ENCODE peak calls at places on chromosomes 5 and 9, in seven cellular contexts. One of them, this sample, is unnamed.

GRCh38 chr5:132219289-132219970 is 8.2 kb downstream of the P4HA2 start:
- DNase-seq in activated naive CD4-positive, alpha-beta T cell treated with anti-CD3 and anti-CD28 coated beads for 36 hours: no peak
- DNase-seq in stimulated activated CD4-positive, alpha-beta T cell treated with anti-CD3 and anti-CD28 coated beads, Interleukin-1b, Interleukin-23, amount 100 ng/mL, for 4 hours: no peak
- DNase-seq in lower leg skin: no peak
- DNase-seq in NCI-H1105 treated with DMSO at 0.1 percent for 48 hours: no peak
- DNase-seq in NCI-H774: no peak
- DNase-seq in C1 segment of cervical spinal cord: no peak
- DNase-seq in this sample: peak

GRCh38 chr9:36874261-36874660 is 159.8 kb downstream of the PAX5 start:
- DNase-seq in activated naive CD4-positive, alpha-beta T cell treated with anti-CD3 and anti-CD28 coated beads for 36 hours: no peak
- DNase-seq in stimulated activated CD4-positive, alpha-beta T cell treated with anti-CD3 and anti-CD28 coated beads, Interleukin-1b, Interleukin-23, amount 100 ng/mL, for 4 hours: no peak
- DNase-seq in lower leg skin: no peak
- DNase-seq in NCI-H1105 treated with DMSO at 0.1 percent for 48 hours: no peak
- DNase-seq in NCI-H774: no peak
- DNase-seq in C1 segment of cervical spinal cord: no peak
- DNase-seq in this sample: no peak

GRCh38 chr9:96117398-96118060 is 184.4 kb downstream of the HSD17B3 start:
- DNase-seq in activated naive CD4-positive, alpha-beta T cell treated with anti-CD3 and anti-CD28 coated beads for 36 hours: no peak
- DNase-seq in stimulated activated CD4-positive, alpha-beta T cell treated with anti-CD3 and anti-CD28 coated beads, Interleukin-1b, Interleukin-23, amount 100 ng/mL, for 4 hours: no peak
- DNase-seq in lower leg skin: no peak
- DNase-seq in NCI-H1105 treated with DMSO at 0.1 percent for 48 hours: no peak
- DNase-seq in NCI-H774: no peak
- DNase-seq in C1 segment of cervical spinal cord: no peak
- DNase-seq in this sample: no peak

GRCh38 chr9:93886911-93887310 is 68.2 kb downstream of the BARX1 start:
- DNase-seq in activated naive CD4-positive, alpha-beta T cell treated with anti-CD3 and anti-CD28 coated beads for 36 hours: no peak
- DNase-seq in stimulated activated CD4-positive, alpha-beta T cell treated with anti-CD3 and anti-CD28 coated beads, Interleukin-1b, Interleukin-23, amount 100 ng/mL, for 4 hours: no peak
- DNase-seq in lower leg skin: no peak
- DNase-seq in NCI-H1105 treated with DMSO at 0.1 percent for 48 hours: no peak
- DNase-seq in NCI-H774: no peak
- DNase-seq in C1 segment of cervical spinal cord: no peak
- DNase-seq in this sample: no peak

GRCh38 chr5:94855543-94855942 is 237.1 kb downstream of the SLF1 start:
- DNase-seq in activated naive CD4-positive, alpha-beta T cell treated with anti-CD3 and anti-CD28 coated beads for 36 hours: no peak
- DNase-seq in stimulated activated CD4-positive, alpha-beta T cell treated with anti-CD3 and anti-CD28 coated beads, Interleukin-1b, Interleukin-23, amount 100 ng/mL, for 4 hours: no peak
- DNase-seq in lower leg skin: no peak
- DNase-seq in NCI-H1105 treated with DMSO at 0.1 percent for 48 hours: no peak
- DNase-seq in NCI-H774: no peak
- DNase-seq in C1 segment of cervical spinal cord: no peak
- DNase-seq in this sample: no peak

GRCh38 chr9:95091971-95092320 is 225.6 kb downstream of the FANCC start:
- DNase-seq in activated naive CD4-positive, alpha-beta T cell treated with anti-CD3 and anti-CD28 coated beads for 36 hours: no peak
- DNase-seq in stimulated activated CD4-positive, alpha-beta T cell treated with anti-CD3 and anti-CD28 coated beads, Interleukin-1b, Interleukin-23, amount 100 ng/mL, for 4 hours: no peak
- DNase-seq in lower leg skin: no peak
- DNase-seq in NCI-H1105 treated with DMSO at 0.1 percent for 48 hours: no peak
- DNase-seq in NCI-H774: no peak
- DNase-seq in C1 segment of cervical spinal cord: no peak
- DNase-seq in this sample: no peak

GRCh38 chr5:175778951-175779475 is 92.4 kb upstream of the CPLX2 start:
- DNase-seq in activated naive CD4-positive, alpha-beta T cell treated with anti-CD3 and anti-CD28 coated beads for 36 hours: no peak
- DNase-seq in stimulated activated CD4-positive, alpha-beta T cell treated with anti-CD3 and anti-CD28 coated beads, Interleukin-1b, Interleukin-23, amount 100 ng/mL, for 4 hours: no peak
- DNase-seq in lower leg skin: no peak
- DNase-seq in NCI-H1105 treated with DMSO at 0.1 percent for 48 hours: peak
- DNase-seq in NCI-H774: peak
- DNase-seq in C1 segment of cervical spinal cord: no peak
- DNase-seq in this sample: peak

GRCh38 chr9:126607731-126608130 is 6.0 kb upstream of the LMX1B start:
- DNase-seq in activated naive CD4-positive, alpha-beta T cell treated with anti-CD3 and anti-CD28 coated beads for 36 hours: no peak
- DNase-seq in stimulated activated CD4-positive, alpha-beta T cell treated with anti-CD3 and anti-CD28 coated beads, Interleukin-1b, Interleukin-23, amount 100 ng/mL, for 4 hours: no peak
- DNase-seq in lower leg skin: no peak
- DNase-seq in NCI-H1105 treated with DMSO at 0.1 percent for 48 hours: no peak
- DNase-seq in NCI-H774: no peak
- DNase-seq in C1 segment of cervical spinal cord: no peak
- DNase-seq in this sample: no peak

GRCh38 chr5:14118551-14119320 is 24.4 kb upstream of the TRIO start:
- DNase-seq in activated naive CD4-positive, alpha-beta T cell treated with anti-CD3 and anti-CD28 coated beads for 36 hours: no peak
- DNase-seq in stimulated activated CD4-positive, alpha-beta T cell treated with anti-CD3 and anti-CD28 coated beads, Interleukin-1b, Interleukin-23, amount 100 ng/mL, for 4 hours: no peak
- DNase-seq in lower leg skin: no peak
- DNase-seq in NCI-H1105 treated with DMSO at 0.1 percent for 48 hours: no peak
- DNase-seq in NCI-H774: no peak
- DNase-seq in C1 segment of cervical spinal cord: peak
- DNase-seq in this sample: peak

GRCh38 chr5:37771731-37772130 is 68.1 kb downstream of the GDNF start:
- DNase-seq in activated naive CD4-positive, alpha-beta T cell treated with anti-CD3 and anti-CD28 coated beads for 36 hours: no peak
- DNase-seq in stimulated activated CD4-positive, alpha-beta T cell treated with anti-CD3 and anti-CD28 coated beads, Interleukin-1b, Interleukin-23, amount 100 ng/mL, for 4 hours: no peak
- DNase-seq in lower leg skin: no peak
- DNase-seq in NCI-H1105 treated with DMSO at 0.1 percent for 48 hours: no peak
- DNase-seq in NCI-H774: no peak
- DNase-seq in C1 segment of cervical spinal cord: no peak
- DNase-seq in this sample: no peak

GRCh38 chr5:14600846-14601245 is 19.3 kb downstream of the OTULINL start:
- DNase-seq in activated naive CD4-positive, alpha-beta T cell treated with anti-CD3 and anti-CD28 coated beads for 36 hours: no peak
- DNase-seq in stimulated activated CD4-positive, alpha-beta T cell treated with anti-CD3 and anti-CD28 coated beads, Interleukin-1b, Interleukin-23, amount 100 ng/mL, for 4 hours: no peak
- DNase-seq in lower leg skin: no peak
- DNase-seq in NCI-H1105 treated with DMSO at 0.1 percent for 48 hours: no peak
- DNase-seq in NCI-H774: no peak
- DNase-seq in C1 segment of cervical spinal cord: no peak
- DNase-seq in this sample: no peak

GRCh38 chr5:115718853-115719252 is 93.0 kb upstream of the TMED7 start:
- DNase-seq in activated naive CD4-positive, alpha-beta T cell treated with anti-CD3 and anti-CD28 coated beads for 36 hours: no peak
- DNase-seq in stimulated activated CD4-positive, alpha-beta T cell treated with anti-CD3 and anti-CD28 coated beads, Interleukin-1b, Interleukin-23, amount 100 ng/mL, for 4 hours: no peak
- DNase-seq in lower leg skin: no peak
- DNase-seq in NCI-H1105 treated with DMSO at 0.1 percent for 48 hours: no peak
- DNase-seq in NCI-H774: no peak
- DNase-seq in C1 segment of cervical spinal cord: no peak
- DNase-seq in this sample: no peak

GRCh38 chr5:22699319-22699718 is 153.8 kb downstream of the CDH12 start:
- DNase-seq in activated naive CD4-positive, alpha-beta T cell treated with anti-CD3 and anti-CD28 coated beads for 36 hours: no peak
- DNase-seq in stimulated activated CD4-positive, alpha-beta T cell treated with anti-CD3 and anti-CD28 coated beads, Interleukin-1b, Interleukin-23, amount 100 ng/mL, for 4 hours: no peak
- DNase-seq in lower leg skin: no peak
- DNase-seq in NCI-H1105 treated with DMSO at 0.1 percent for 48 hours: no peak
- DNase-seq in NCI-H774: no peak
- DNase-seq in C1 segment of cervical spinal cord: no peak
- DNase-seq in this sample: no peak

GRCh38 chr9:133886563-133887501 is 105.3 kb downstream of the VAV2 start:
- DNase-seq in activated naive CD4-positive, alpha-beta T cell treated with anti-CD3 and anti-CD28 coated beads for 36 hours: no peak
- DNase-seq in stimulated activated CD4-positive, alpha-beta T cell treated with anti-CD3 and anti-CD28 coated beads, Interleukin-1b, Interleukin-23, amount 100 ng/mL, for 4 hours: no peak
- DNase-seq in lower leg skin: no peak
- DNase-seq in NCI-H1105 treated with DMSO at 0.1 percent for 48 hours: no peak
- DNase-seq in NCI-H774: peak
- DNase-seq in C1 segment of cervical spinal cord: no peak
- DNase-seq in this sample: no peak

GRCh38 chr9:116204252-116204882 is 50.8 kb downstream of the PAPPA start:
- DNase-seq in activated naive CD4-positive, alpha-beta T cell treated with anti-CD3 and anti-CD28 coated beads for 36 hours: no peak
- DNase-seq in stimulated activated CD4-positive, alpha-beta T cell treated with anti-CD3 and anti-CD28 coated beads, Interleukin-1b, Interleukin-23, amount 100 ng/mL, for 4 hours: no peak
- DNase-seq in lower leg skin: no peak
- DNase-seq in NCI-H1105 treated with DMSO at 0.1 percent for 48 hours: no peak
- DNase-seq in NCI-H774: no peak
- DNase-seq in C1 segment of cervical spinal cord: no peak
- DNase-seq in this sample: no peak

GRCh38 chr5:83662558-83662957 is 58.1 kb downstream of the HAPLN1 start:
- DNase-seq in activated naive CD4-positive, alpha-beta T cell treated with anti-CD3 and anti-CD28 coated beads for 36 hours: no peak
- DNase-seq in stimulated activated CD4-positive, alpha-beta T cell treated with anti-CD3 and anti-CD28 coated beads, Interleukin-1b, Interleukin-23, amount 100 ng/mL, for 4 hours: no peak
- DNase-seq in lower leg skin: no peak
- DNase-seq in NCI-H1105 treated with DMSO at 0.1 percent for 48 hours: peak
- DNase-seq in NCI-H774: no peak
- DNase-seq in C1 segment of cervical spinal cord: no peak
- DNase-seq in this sample: no peak

GRCh38 chr5:113331201-113331551 is 103.6 kb downstream of the TSSK1B start:
- DNase-seq in activated naive CD4-positive, alpha-beta T cell treated with anti-CD3 and anti-CD28 coated beads for 36 hours: no peak
- DNase-seq in stimulated activated CD4-positive, alpha-beta T cell treated with anti-CD3 and anti-CD28 coated beads, Interleukin-1b, Interleukin-23, amount 100 ng/mL, for 4 hours: no peak
- DNase-seq in lower leg skin: no peak
- DNase-seq in NCI-H1105 treated with DMSO at 0.1 percent for 48 hours: no peak
- DNase-seq in NCI-H774: no peak
- DNase-seq in C1 segment of cervical spinal cord: no peak
- DNase-seq in this sample: no peak

GRCh38 chr9:134442486-134443168 is 116.4 kb downstream of the RXRA start:
- DNase-seq in activated naive CD4-positive, alpha-beta T cell treated with anti-CD3 and anti-CD28 coated beads for 36 hours: peak
- DNase-seq in stimulated activated CD4-positive, alpha-beta T cell treated with anti-CD3 and anti-CD28 coated beads, Interleukin-1b, Interleukin-23, amount 100 ng/mL, for 4 hours: no peak
- DNase-seq in lower leg skin: no peak
- DNase-seq in NCI-H1105 treated with DMSO at 0.1 percent for 48 hours: peak
- DNase-seq in NCI-H774: no peak
- DNase-seq in C1 segment of cervical spinal cord: no peak
- DNase-seq in this sample: no peak

GRCh38 chr5:170407062-170407461 is 17.9 kb upstream of the KCNMB1 start:
- DNase-seq in activated naive CD4-positive, alpha-beta T cell treated with anti-CD3 and anti-CD28 coated beads for 36 hours: no peak
- DNase-seq in stimulated activated CD4-positive, alpha-beta T cell treated with anti-CD3 and anti-CD28 coated beads, Interleukin-1b, Interleukin-23, amount 100 ng/mL, for 4 hours: no peak
- DNase-seq in lower leg skin: no peak
- DNase-seq in NCI-H1105 treated with DMSO at 0.1 percent for 48 hours: no peak
- DNase-seq in NCI-H774: no peak
- DNase-seq in C1 segment of cervical spinal cord: no peak
- DNase-seq in this sample: no peak

GRCh38 chr5:113147088-113147487 is 170.5 kb downstream of the DCP2 start:
- DNase-seq in activated naive CD4-positive, alpha-beta T cell treated with anti-CD3 and anti-CD28 coated beads for 36 hours: no peak
- DNase-seq in stimulated activated CD4-positive, alpha-beta T cell treated with anti-CD3 and anti-CD28 coated beads, Interleukin-1b, Interleukin-23, amount 100 ng/mL, for 4 hours: no peak
- DNase-seq in lower leg skin: no peak
- DNase-seq in NCI-H1105 treated with DMSO at 0.1 percent for 48 hours: no peak
- DNase-seq in NCI-H774: no peak
- DNase-seq in C1 segment of cervical spinal cord: no peak
- DNase-seq in this sample: no peak

GRCh38 chr5:54845567-54845941 is 139.8 kb downstream of the ESM1 start:
- DNase-seq in activated naive CD4-positive, alpha-beta T cell treated with anti-CD3 and anti-CD28 coated beads for 36 hours: no peak
- DNase-seq in stimulated activated CD4-positive, alpha-beta T cell treated with anti-CD3 and anti-CD28 coated beads, Interleukin-1b, Interleukin-23, amount 100 ng/mL, for 4 hours: no peak
- DNase-seq in lower leg skin: no peak
- DNase-seq in NCI-H1105 treated with DMSO at 0.1 percent for 48 hours: no peak
- DNase-seq in NCI-H774: no peak
- DNase-seq in C1 segment of cervical spinal cord: no peak
- DNase-seq in this sample: no peak

GRCh38 chr5:39194466-39195136 is 24.8 kb downstream of the FYB1 start:
- DNase-seq in activated naive CD4-positive, alpha-beta T cell treated with anti-CD3 and anti-CD28 coated beads for 36 hours: no peak
- DNase-seq in stimulated activated CD4-positive, alpha-beta T cell treated with anti-CD3 and anti-CD28 coated beads, Interleukin-1b, Interleukin-23, amount 100 ng/mL, for 4 hours: no peak
- DNase-seq in lower leg skin: no peak
- DNase-seq in NCI-H1105 treated with DMSO at 0.1 percent for 48 hours: no peak
- DNase-seq in NCI-H774: no peak
- DNase-seq in C1 segment of cervical spinal cord: no peak
- DNase-seq in this sample: no peak

GRCh38 chr5:35852084-35852734 is 4.5 kb upstream of the IL7R start:
- DNase-seq in activated naive CD4-positive, alpha-beta T cell treated with anti-CD3 and anti-CD28 coated beads for 36 hours: peak
- DNase-seq in stimulated activated CD4-positive, alpha-beta T cell treated with anti-CD3 and anti-CD28 coated beads, Interleukin-1b, Interleukin-23, amount 100 ng/mL, for 4 hours: peak
- DNase-seq in lower leg skin: no peak
- DNase-seq in NCI-H1105 treated with DMSO at 0.1 percent for 48 hours: no peak
- DNase-seq in NCI-H774: no peak
- DNase-seq in C1 segment of cervical spinal cord: no peak
- DNase-seq in this sample: no peak

GRCh38 chr5:51997500-51997899 is 614.3 kb downstream of the ISL1 start:
- DNase-seq in activated naive CD4-positive, alpha-beta T cell treated with anti-CD3 and anti-CD28 coated beads for 36 hours: no peak
- DNase-seq in stimulated activated CD4-positive, alpha-beta T cell treated with anti-CD3 and anti-CD28 coated beads, Interleukin-1b, Interleukin-23, amount 100 ng/mL, for 4 hours: no peak
- DNase-seq in lower leg skin: no peak
- DNase-seq in NCI-H1105 treated with DMSO at 0.1 percent for 48 hours: no peak
- DNase-seq in NCI-H774: no peak
- DNase-seq in C1 segment of cervical spinal cord: no peak
- DNase-seq in this sample: no peak

GRCh38 chr5:126449751-126450271 is 26.6 kb downstream of the GRAMD2B start:
- DNase-seq in activated naive CD4-positive, alpha-beta T cell treated with anti-CD3 and anti-CD28 coated beads for 36 hours: peak
- DNase-seq in stimulated activated CD4-positive, alpha-beta T cell treated with anti-CD3 and anti-CD28 coated beads, Interleukin-1b, Interleukin-23, amount 100 ng/mL, for 4 hours: peak
- DNase-seq in lower leg skin: no peak
- DNase-seq in NCI-H1105 treated with DMSO at 0.1 percent for 48 hours: no peak
- DNase-seq in NCI-H774: no peak
- DNase-seq in C1 segment of cervical spinal cord: no peak
- DNase-seq in this sample: no peak

GRCh38 chr5:115627295-115627825 is 1.5 kb upstream of the TMED7 start:
- DNase-seq in activated naive CD4-positive, alpha-beta T cell treated with anti-CD3 and anti-CD28 coated beads for 36 hours: no peak
- DNase-seq in stimulated activated CD4-positive, alpha-beta T cell treated with anti-CD3 and anti-CD28 coated beads, Interleukin-1b, Interleukin-23, amount 100 ng/mL, for 4 hours: no peak
- DNase-seq in lower leg skin: no peak
- DNase-seq in NCI-H1105 treated with DMSO at 0.1 percent for 48 hours: no peak
- DNase-seq in NCI-H774: no peak
- DNase-seq in C1 segment of cervical spinal cord: no peak
- DNase-seq in this sample: no peak

GRCh38 chr5:109759304-109759703 is 69.6 kb downstream of the MAN2A1 start:
- DNase-seq in activated naive CD4-positive, alpha-beta T cell treated with anti-CD3 and anti-CD28 coated beads for 36 hours: no peak
- DNase-seq in stimulated activated CD4-positive, alpha-beta T cell treated with anti-CD3 and anti-CD28 coated beads, Interleukin-1b, Interleukin-23, amount 100 ng/mL, for 4 hours: no peak
- DNase-seq in lower leg skin: no peak
- DNase-seq in NCI-H1105 treated with DMSO at 0.1 percent for 48 hours: no peak
- DNase-seq in NCI-H774: no peak
- DNase-seq in C1 segment of cervical spinal cord: no peak
- DNase-seq in this sample: no peak

GRCh38 chr9:98314381-98315066 is 59.1 kb upstream of the TBC1D2 start:
- DNase-seq in activated naive CD4-positive, alpha-beta T cell treated with anti-CD3 and anti-CD28 coated beads for 36 hours: no peak
- DNase-seq in stimulated activated CD4-positive, alpha-beta T cell treated with anti-CD3 and anti-CD28 coated beads, Interleukin-1b, Interleukin-23, amount 100 ng/mL, for 4 hours: no peak
- DNase-seq in lower leg skin: no peak
- DNase-seq in NCI-H1105 treated with DMSO at 0.1 percent for 48 hours: no peak
- DNase-seq in NCI-H774: no peak
- DNase-seq in C1 segment of cervical spinal cord: no peak
- DNase-seq in this sample: no peak

GRCh38 chr9:129081388-129081889 is 528 bp downstream of the DOLPP1 start:
- DNase-seq in activated naive CD4-positive, alpha-beta T cell treated with anti-CD3 and anti-CD28 coated beads for 36 hours: peak
- DNase-seq in stimulated activated CD4-positive, alpha-beta T cell treated with anti-CD3 and anti-CD28 coated beads, Interleukin-1b, Interleukin-23, amount 100 ng/mL, for 4 hours: no peak
- DNase-seq in lower leg skin: peak
- DNase-seq in NCI-H1105 treated with DMSO at 0.1 percent for 48 hours: no peak
- DNase-seq in NCI-H774: no peak
- DNase-seq in C1 segment of cervical spinal cord: no peak
- DNase-seq in this sample: no peak

GRCh38 chr5:3033033-3033755 is 281.7 kb upstream of the IRX2 start:
- DNase-seq in activated naive CD4-positive, alpha-beta T cell treated with anti-CD3 and anti-CD28 coated beads for 36 hours: no peak
- DNase-seq in stimulated activated CD4-positive, alpha-beta T cell treated with anti-CD3 and anti-CD28 coated beads, Interleukin-1b, Interleukin-23, amount 100 ng/mL, for 4 hours: no peak
- DNase-seq in lower leg skin: no peak
- DNase-seq in NCI-H1105 treated with DMSO at 0.1 percent for 48 hours: no peak
- DNase-seq in NCI-H774: peak
- DNase-seq in C1 segment of cervical spinal cord: no peak
- DNase-seq in this sample: no peak

GRCh38 chr5:159104058-159104651 is 4.4 kb upstream of the EBF1 start:
- DNase-seq in activated naive CD4-positive, alpha-beta T cell treated with anti-CD3 and anti-CD28 coated beads for 36 hours: no peak
- DNase-seq in stimulated activated CD4-positive, alpha-beta T cell treated with anti-CD3 and anti-CD28 coated beads, Interleukin-1b, Interleukin-23, amount 100 ng/mL, for 4 hours: no peak
- DNase-seq in lower leg skin: no peak
- DNase-seq in NCI-H1105 treated with DMSO at 0.1 percent for 48 hours: no peak
- DNase-seq in NCI-H774: no peak
- DNase-seq in C1 segment of cervical spinal cord: no peak
- DNase-seq in this sample: no peak

GRCh38 chr9:136546697-136547481 is 1.0 kb upstream of the NOTCH1 start:
- DNase-seq in activated naive CD4-positive, alpha-beta T cell treated with anti-CD3 and anti-CD28 coated beads for 36 hours: peak
- DNase-seq in stimulated activated CD4-positive, alpha-beta T cell treated with anti-CD3 and anti-CD28 coated beads, Interleukin-1b, Interleukin-23, amount 100 ng/mL, for 4 hours: no peak
- DNase-seq in lower leg skin: peak
- DNase-seq in NCI-H1105 treated with DMSO at 0.1 percent for 48 hours: peak
- DNase-seq in NCI-H774: peak
- DNase-seq in C1 segment of cervical spinal cord: peak
- DNase-seq in this sample: peak

GRCh38 chr5:6370580-6370979 is 7.8 kb downstream of the MED10 start:
- DNase-seq in activated naive CD4-positive, alpha-beta T cell treated with anti-CD3 and anti-CD28 coated beads for 36 hours: no peak
- DNase-seq in stimulated activated CD4-positive, alpha-beta T cell treated with anti-CD3 and anti-CD28 coated beads, Interleukin-1b, Interleukin-23, amount 100 ng/mL, for 4 hours: no peak
- DNase-seq in lower leg skin: no peak
- DNase-seq in NCI-H1105 treated with DMSO at 0.1 percent for 48 hours: no peak
- DNase-seq in NCI-H774: no peak
- DNase-seq in C1 segment of cervical spinal cord: no peak
- DNase-seq in this sample: no peak

GRCh38 chr5:58330781-58331180 is 129.1 kb downstream of the PLK2 start:
- DNase-seq in activated naive CD4-positive, alpha-beta T cell treated with anti-CD3 and anti-CD28 coated beads for 36 hours: no peak
- DNase-seq in stimulated activated CD4-positive, alpha-beta T cell treated with anti-CD3 and anti-CD28 coated beads, Interleukin-1b, Interleukin-23, amount 100 ng/mL, for 4 hours: no peak
- DNase-seq in lower leg skin: no peak
- DNase-seq in NCI-H1105 treated with DMSO at 0.1 percent for 48 hours: no peak
- DNase-seq in NCI-H774: no peak
- DNase-seq in C1 segment of cervical spinal cord: no peak
- DNase-seq in this sample: no peak

GRCh38 chr9:136691316-136692189 is 4.3 kb upstream of the AGPAT2 start:
- DNase-seq in activated naive CD4-positive, alpha-beta T cell treated with anti-CD3 and anti-CD28 coated beads for 36 hours: no peak
- DNase-seq in stimulated activated CD4-positive, alpha-beta T cell treated with anti-CD3 and anti-CD28 coated beads, Interleukin-1b, Interleukin-23, amount 100 ng/mL, for 4 hours: no peak
- DNase-seq in lower leg skin: no peak
- DNase-seq in NCI-H1105 treated with DMSO at 0.1 percent for 48 hours: no peak
- DNase-seq in NCI-H774: no peak
- DNase-seq in C1 segment of cervical spinal cord: no peak
- DNase-seq in this sample: no peak

GRCh38 chr9:37944266-37944650 is 40.3 kb upstream of the SLC25A51 start:
- DNase-seq in activated naive CD4-positive, alpha-beta T cell treated with anti-CD3 and anti-CD28 coated beads for 36 hours: no peak
- DNase-seq in stimulated activated CD4-positive, alpha-beta T cell treated with anti-CD3 and anti-CD28 coated beads, Interleukin-1b, Interleukin-23, amount 100 ng/mL, for 4 hours: no peak
- DNase-seq in lower leg skin: no peak
- DNase-seq in NCI-H1105 treated with DMSO at 0.1 percent for 48 hours: no peak
- DNase-seq in NCI-H774: no peak
- DNase-seq in C1 segment of cervical spinal cord: no peak
- DNase-seq in this sample: no peak

GRCh38 chr5:41368158-41368557 is 142.2 kb downstream of the PLCXD3 start:
- DNase-seq in activated naive CD4-positive, alpha-beta T cell treated with anti-CD3 and anti-CD28 coated beads for 36 hours: no peak
- DNase-seq in stimulated activated CD4-positive, alpha-beta T cell treated with anti-CD3 and anti-CD28 coated beads, Interleukin-1b, Interleukin-23, amount 100 ng/mL, for 4 hours: no peak
- DNase-seq in lower leg skin: no peak
- DNase-seq in NCI-H1105 treated with DMSO at 0.1 percent for 48 hours: no peak
- DNase-seq in NCI-H774: no peak
- DNase-seq in C1 segment of cervical spinal cord: no peak
- DNase-seq in this sample: no peak

GRCh38 chr5:173709761-173710160 is 93.3 kb upstream of the BOD1 start:
- DNase-seq in activated naive CD4-positive, alpha-beta T cell treated with anti-CD3 and anti-CD28 coated beads for 36 hours: no peak
- DNase-seq in stimulated activated CD4-positive, alpha-beta T cell treated with anti-CD3 and anti-CD28 coated beads, Interleukin-1b, Interleukin-23, amount 100 ng/mL, for 4 hours: no peak
- DNase-seq in lower leg skin: no peak
- DNase-seq in NCI-H1105 treated with DMSO at 0.1 percent for 48 hours: no peak
- DNase-seq in NCI-H774: no peak
- DNase-seq in C1 segment of cervical spinal cord: no peak
- DNase-seq in this sample: no peak